ENCODE peak calls at places on chromosomes 2 and 18, in eight cellular contexts. One of them, this sample, is unnamed.

GRCh38 chr2:241952816-241953215 is 83.3 kb downstream of the RTP5 start:
- DNase-seq in aorta: no peak
- DNase-seq in AG09309: no peak
- DNase-seq in endodermal cell: no peak
- DNase-seq in SJSA1: no peak
- DNase-seq in GM23248: no peak
- DNase-seq in NB4: no peak
- DNase-seq in heart right ventricle: no peak
- DNase-seq in this sample: no peak

GRCh38 chr2:62740221-62740620 is 34.7 kb downstream of the EHBP1 start:
- DNase-seq in aorta: no peak
- DNase-seq in AG09309: no peak
- DNase-seq in endodermal cell: no peak
- DNase-seq in SJSA1: no peak
- DNase-seq in GM23248: peak; percentile 45
- DNase-seq in NB4: no peak
- DNase-seq in heart right ventricle: no peak
- DNase-seq in this sample: no peak

GRCh38 chr2:218252509-218253247 is 8.1 kb upstream of the GPBAR1 start:
- DNase-seq in aorta: peak; percentile 24
- DNase-seq in AG09309: no peak
- DNase-seq in endodermal cell: no peak
- DNase-seq in SJSA1: no peak
- DNase-seq in GM23248: peak; percentile 71
- DNase-seq in NB4: peak; percentile 44
- DNase-seq in heart right ventricle: no peak
- DNase-seq in this sample: no peak

GRCh38 chr2:140178224-140178623 is 1398.0 kb upstream of the NXPH2 start:
- DNase-seq in aorta: no peak
- DNase-seq in AG09309: no peak
- DNase-seq in endodermal cell: no peak
- DNase-seq in SJSA1: peak; percentile 2
- DNase-seq in GM23248: no peak
- DNase-seq in NB4: no peak
- DNase-seq in heart right ventricle: no peak
- DNase-seq in this sample: no peak

GRCh38 chr2:3483227-3483985 is 35.9 kb downstream of the ADI1 start:
- DNase-seq in aorta: peak; percentile 74
- DNase-seq in AG09309: no peak
- DNase-seq in endodermal cell: peak; percentile 93
- DNase-seq in SJSA1: no peak
- DNase-seq in GM23248: no peak
- DNase-seq in NB4: no peak
- DNase-seq in heart right ventricle: peak; percentile 66
- DNase-seq in this sample: no peak

GRCh38 chr2:64942693-64943092 is 46.5 kb upstream of the SLC1A4 start:
- DNase-seq in aorta: no peak
- DNase-seq in AG09309: no peak
- DNase-seq in endodermal cell: no peak
- DNase-seq in SJSA1: no peak
- DNase-seq in GM23248: no peak
- DNase-seq in NB4: peak; percentile 27
- DNase-seq in heart right ventricle: no peak
- DNase-seq in this sample: no peak

GRCh38 chr2:101152195-101153076 is 1.3 kb upstream of the TBC1D8 start:
- DNase-seq in aorta: peak; percentile 78
- DNase-seq in AG09309: no peak
- DNase-seq in endodermal cell: peak; percentile 88
- DNase-seq in SJSA1: peak; percentile 65
- DNase-seq in GM23248: peak; percentile 61
- DNase-seq in NB4: peak; percentile 90
- DNase-seq in heart right ventricle: peak; percentile 65
- DNase-seq in this sample: peak; percentile 88

GRCh38 chr18:25223899-25224607 is 127.9 kb downstream of the ZNF521 start:
- DNase-seq in aorta: no peak
- DNase-seq in AG09309: no peak
- DNase-seq in endodermal cell: no peak
- DNase-seq in SJSA1: no peak
- DNase-seq in GM23248: peak; percentile 57
- DNase-seq in NB4: no peak
- DNase-seq in heart right ventricle: no peak
- DNase-seq in this sample: no peak

GRCh38 chr18:56967032-56967431 is 179.9 kb upstream of the BOD1L2 start:
- DNase-seq in aorta: no peak
- DNase-seq in AG09309: no peak
- DNase-seq in endodermal cell: peak; percentile 59
- DNase-seq in SJSA1: no peak
- DNase-seq in GM23248: no peak
- DNase-seq in NB4: no peak
- DNase-seq in heart right ventricle: no peak
- DNase-seq in this sample: no peak

GRCh38 chr18:45275367-45276113 is 339.7 kb upstream of the SLC14A2 start:
- DNase-seq in aorta: no peak
- DNase-seq in AG09309: no peak
- DNase-seq in endodermal cell: no peak
- DNase-seq in SJSA1: peak; percentile 15
- DNase-seq in GM23248: peak; percentile 24
- DNase-seq in NB4: peak; percentile 33
- DNase-seq in heart right ventricle: no peak
- DNase-seq in this sample: no peak

GRCh38 chr18:35515460-35516130 is 17.8 kb upstream of the INO80C start:
- DNase-seq in aorta: no peak
- DNase-seq in AG09309: no peak
- DNase-seq in endodermal cell: no peak
- DNase-seq in SJSA1: no peak
- DNase-seq in GM23248: peak; percentile 40
- DNase-seq in NB4: no peak
- DNase-seq in heart right ventricle: no peak
- DNase-seq in this sample: no peak

GRCh38 chr18:22556271-22556990 is 138.7 kb upstream of the CTAGE1 start:
- DNase-seq in aorta: peak; percentile 95
- DNase-seq in AG09309: no peak
- DNase-seq in endodermal cell: no peak
- DNase-seq in SJSA1: peak; percentile 37
- DNase-seq in GM23248: peak; percentile 19
- DNase-seq in NB4: no peak
- DNase-seq in heart right ventricle: peak; percentile 80
- DNase-seq in this sample: no peak

DNA sequence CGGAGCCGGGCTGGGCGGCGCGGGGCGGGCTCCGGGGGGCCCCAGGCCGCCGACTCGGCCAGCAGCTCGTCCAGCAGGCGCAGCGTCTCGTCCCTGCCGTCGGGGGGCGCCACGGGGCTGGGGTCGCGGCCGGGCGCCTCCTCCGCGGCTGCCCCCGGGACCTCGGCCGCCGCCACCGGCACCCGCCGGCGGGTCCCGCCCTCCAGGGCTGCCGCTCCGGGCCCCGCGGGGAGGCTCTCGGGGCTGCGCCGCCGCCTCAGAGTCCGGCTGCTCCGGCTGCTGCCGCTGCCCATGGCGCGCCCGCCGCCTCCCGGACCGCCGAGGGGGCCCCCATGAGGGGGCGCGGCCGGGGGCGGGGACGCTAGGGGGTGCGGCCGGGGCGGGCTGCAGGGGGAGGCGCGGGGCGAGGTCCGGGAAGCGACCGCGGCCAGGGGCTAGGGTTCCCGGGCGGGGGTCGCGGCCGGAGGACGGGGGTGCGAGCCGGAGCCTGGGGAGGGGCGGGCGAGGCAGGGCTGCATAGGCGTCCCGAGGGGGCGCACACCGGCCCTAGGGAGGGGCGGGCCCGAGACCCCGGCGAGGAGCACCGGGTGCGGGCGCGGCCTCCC is at the start of gene CYS1:
- DNase-seq in aorta: peak; percentile 83
- DNase-seq in AG09309: no peak
- DNase-seq in endodermal cell: peak; percentile 84
- DNase-seq in SJSA1: no peak
- DNase-seq in GM23248: peak; percentile 66
- DNase-seq in NB4: peak; percentile 50
- DNase-seq in heart right ventricle: no peak
- DNase-seq in this sample: no peak
- H3K4me3 ChIP-seq in aorta: peak within 1 kb of the TSS; percentile 96
- H3K4me3 ChIP-seq in AG09309: peak within 1 kb of the TSS; percentile 50
- H3K4me3 ChIP-seq in endodermal cell: peak within 1 kb of the TSS; percentile 60
- H3K4me3 ChIP-seq in SJSA1: peak within 1 kb of the TSS; percentile 86
- H3K4me3 ChIP-seq in GM23248: peak within 1 kb of the TSS; percentile 61
- H3K4me3 ChIP-seq in NB4: no peak within 1 kb of the TSS
- H3K4me3 ChIP-seq in heart right ventricle: peak within 1 kb of the TSS; percentile 55
- H3K4me3 ChIP-seq in this sample: peak within 1 kb of the TSS; percentile 8

DNA sequence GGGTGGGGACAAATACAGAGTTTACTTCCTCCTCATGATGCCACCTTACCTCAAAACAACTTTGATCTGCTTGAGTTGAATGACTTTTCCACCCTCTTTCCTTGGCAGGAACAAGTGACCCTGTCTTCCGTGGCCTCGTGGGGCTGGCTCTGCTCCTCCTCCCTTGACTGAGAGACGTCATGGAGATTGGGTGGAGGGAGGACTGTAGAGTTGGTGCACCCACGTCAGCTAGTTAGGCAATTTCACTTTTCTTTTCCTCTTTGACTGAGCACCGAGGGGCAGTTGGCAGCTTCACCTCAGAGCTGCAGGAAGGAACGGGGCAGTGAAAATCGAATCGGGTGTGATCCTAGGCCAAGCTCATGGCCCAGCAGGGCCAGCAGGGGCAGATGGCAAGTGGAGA is at the start of gene SP140:
- DNase-seq in aorta: no peak
- DNase-seq in AG09309: no peak
- DNase-seq in endodermal cell: no peak
- DNase-seq in SJSA1: no peak
- DNase-seq in GM23248: no peak
- DNase-seq in NB4: no peak
- DNase-seq in heart right ventricle: peak; percentile 18
- DNase-seq in this sample: peak; percentile 21
- H3K4me3 ChIP-seq in aorta: no peak within 1 kb of the TSS
- H3K4me3 ChIP-seq in AG09309: no peak within 1 kb of the TSS
- H3K4me3 ChIP-seq in endodermal cell: no peak within 1 kb of the TSS
- H3K4me3 ChIP-seq in SJSA1: no peak within 1 kb of the TSS
- H3K4me3 ChIP-seq in GM23248: no peak within 1 kb of the TSS
- H3K4me3 ChIP-seq in NB4: no peak within 1 kb of the TSS
- H3K4me3 ChIP-seq in heart right ventricle: no peak within 1 kb of the TSS
- H3K4me3 ChIP-seq in this sample: no peak within 1 kb of the TSS

GRCh38 chr18:8608795-8609673 is at the start of gene RAB12:
- DNase-seq in aorta: peak; percentile 96
- DNase-seq in AG09309: peak; percentile 52
- DNase-seq in endodermal cell: peak; percentile 92
- DNase-seq in SJSA1: peak; percentile 46
- DNase-seq in GM23248: peak; percentile 93
- DNase-seq in NB4: peak; percentile 88
- DNase-seq in heart right ventricle: peak; percentile 87
- DNase-seq in this sample: peak; percentile 96

GRCh38 chr18:8609711-8610441 is 639 bp downstream of the RAB12 start:
- DNase-seq in aorta: no peak
- DNase-seq in AG09309: no peak
- DNase-seq in endodermal cell: peak; percentile 59
- DNase-seq in SJSA1: peak; percentile 46
- DNase-seq in GM23248: peak; percentile 63
- DNase-seq in NB4: peak; percentile 54
- DNase-seq in heart right ventricle: no peak
- DNase-seq in this sample: no peak

GRCh38 chr18:8614875-8615274 is 5.6 kb downstream of the RAB12 start:
- DNase-seq in aorta: no peak
- DNase-seq in AG09309: no peak
- DNase-seq in endodermal cell: no peak
- DNase-seq in SJSA1: no peak
- DNase-seq in GM23248: no peak
- DNase-seq in NB4: no peak
- DNase-seq in heart right ventricle: no peak
- DNase-seq in this sample: no peak

GRCh38 chr18:8610442-8610801 is 1.2 kb downstream of the RAB12 start:
- DNase-seq in aorta: no peak
- DNase-seq in AG09309: no peak
- DNase-seq in endodermal cell: no peak
- DNase-seq in SJSA1: peak; percentile 42
- DNase-seq in GM23248: peak; percentile 63
- DNase-seq in NB4: peak; percentile 40
- DNase-seq in heart right ventricle: peak; percentile 33
- DNase-seq in this sample: no peak

GRCh38 chr18:8611916-8612576 is 2.8 kb downstream of the RAB12 start:
- DNase-seq in aorta: no peak
- DNase-seq in AG09309: no peak
- DNase-seq in endodermal cell: no peak
- DNase-seq in SJSA1: no peak
- DNase-seq in GM23248: no peak
- DNase-seq in NB4: no peak
- DNase-seq in heart right ventricle: no peak
- DNase-seq in this sample: peak; percentile 59
- H3K4me3 ChIP-seq in aorta: no peak overlapping the region
- H3K4me3 ChIP-seq in AG09309: no peak overlapping the region
- H3K4me3 ChIP-seq in endodermal cell: no peak overlapping the region
- H3K4me3 ChIP-seq in SJSA1: no peak overlapping the region
- H3K4me3 ChIP-seq in GM23248: no peak overlapping the region
- H3K4me3 ChIP-seq in NB4: no peak overlapping the region
- H3K4me3 ChIP-seq in heart right ventricle: no peak overlapping the region
- H3K4me3 ChIP-seq in this sample: no peak overlapping the region

GRCh38 chr2:233108611-233109490 is 48.7 kb downstream of the INPP5D start:
- DNase-seq in aorta: peak; percentile 50
- DNase-seq in AG09309: no peak
- DNase-seq in endodermal cell: no peak
- DNase-seq in SJSA1: no peak
- DNase-seq in GM23248: no peak
- DNase-seq in NB4: no peak
- DNase-seq in heart right ventricle: no peak
- DNase-seq in this sample: no peak
- H3K4me3 ChIP-seq in aorta: no peak overlapping the region
- H3K4me3 ChIP-seq in AG09309: no peak overlapping the region
- H3K4me3 ChIP-seq in endodermal cell: no peak overlapping the region
- H3K4me3 ChIP-seq in SJSA1: no peak overlapping the region
- H3K4me3 ChIP-seq in GM23248: no peak overlapping the region
- H3K4me3 ChIP-seq in NB4: no peak overlapping the region
- H3K4me3 ChIP-seq in heart right ventricle: no peak overlapping the region
- H3K4me3 ChIP-seq in this sample: no peak overlapping the region

GRCh38 chr2:1899396-1899730 is 155.0 kb upstream of the PXDN start:
- DNase-seq in aorta: no peak
- DNase-seq in AG09309: no peak
- DNase-seq in endodermal cell: peak; percentile 24
- DNase-seq in SJSA1: no peak
- DNase-seq in GM23248: no peak
- DNase-seq in NB4: no peak
- DNase-seq in heart right ventricle: no peak
- DNase-seq in this sample: no peak
- H3K4me3 ChIP-seq in aorta: no peak overlapping the region
- H3K4me3 ChIP-seq in AG09309: no peak overlapping the region
- H3K4me3 ChIP-seq in endodermal cell: no peak overlapping the region
- H3K4me3 ChIP-seq in SJSA1: no peak overlapping the region
- H3K4me3 ChIP-seq in GM23248: no peak overlapping the region
- H3K4me3 ChIP-seq in NB4: no peak overlapping the region
- H3K4me3 ChIP-seq in heart right ventricle: no peak overlapping the region
- H3K4me3 ChIP-seq in this sample: no peak overlapping the region